ENCODE peak calls at places on chromosomes 12 and 14, in six cellular contexts. One of them, this sample, is unnamed.
A peak's percentile ranks its signal among the peaks of the same experiment; 100 is the strongest.

GRCh38 chr14:64137657-64138290 is 156.4 kb downstream of the ESR2 start:
- DNase-seq in epithelial cell of esophagus: no peak
- DNase-seq in CD8-positive, alpha-beta T cell: no peak
- DNase-seq in stomach: no peak
- DNase-seq in K562: no peak
- DNase-seq in PC-9: no peak
- DNase-seq in this sample: no peak

GRCh38 chr14:68546839-68547238 is 246.0 kb downstream of the ZFP36L1 start:
- DNase-seq in epithelial cell of esophagus: peak; percentile 98
- DNase-seq in CD8-positive, alpha-beta T cell: no peak
- DNase-seq in stomach: no peak
- DNase-seq in K562: no peak
- DNase-seq in PC-9: peak; percentile 56
- DNase-seq in this sample: peak; percentile 98

GRCh38 chr12:8078400-8078799 is 3.7 kb upstream of the NECAP1 start:
- DNase-seq in epithelial cell of esophagus: peak; percentile 54
- DNase-seq in CD8-positive, alpha-beta T cell: peak; percentile 84
- DNase-seq in stomach: no peak
- DNase-seq in K562: peak; percentile 23
- DNase-seq in PC-9: peak; percentile 39
- DNase-seq in this sample: peak; percentile 28

GRCh38 chr12:49341777-49342065 is 4.7 kb upstream of the C1QL4 start:
- DNase-seq in epithelial cell of esophagus: no peak
- DNase-seq in CD8-positive, alpha-beta T cell: no peak
- DNase-seq in stomach: no peak
- DNase-seq in K562: no peak
- DNase-seq in PC-9: no peak
- DNase-seq in this sample: no peak

GRCh38 chr12:19988457-19988856 is 379.9 kb upstream of the PDE3A start:
- DNase-seq in epithelial cell of esophagus: no peak
- DNase-seq in CD8-positive, alpha-beta T cell: no peak
- DNase-seq in stomach: no peak
- DNase-seq in K562: no peak
- DNase-seq in PC-9: no peak
- DNase-seq in this sample: no peak

GRCh38 chr14:105974902-105975301 is 448.5 kb downstream of the TMEM121 start:
- DNase-seq in epithelial cell of esophagus: no peak
- DNase-seq in CD8-positive, alpha-beta T cell: peak; percentile 83
- DNase-seq in stomach: no peak
- DNase-seq in K562: peak; percentile 48
- DNase-seq in PC-9: no peak
- DNase-seq in this sample: no peak

GRCh38 chr12:52070243-52070925 is 606 bp downstream of the ATG101 start:
- DNase-seq in epithelial cell of esophagus: peak; percentile 34
- DNase-seq in CD8-positive, alpha-beta T cell: no peak
- DNase-seq in stomach: no peak
- DNase-seq in K562: no peak
- DNase-seq in PC-9: no peak
- DNase-seq in this sample: no peak

GRCh38 chr12:28869197-28869596 is 279.9 kb upstream of the FAR2 start:
- DNase-seq in epithelial cell of esophagus: peak; percentile 57
- DNase-seq in CD8-positive, alpha-beta T cell: no peak
- DNase-seq in stomach: no peak
- DNase-seq in K562: no peak
- DNase-seq in PC-9: no peak
- DNase-seq in this sample: peak; percentile 35

GRCh38 chr12:116026768-116027550 is 250.5 kb downstream of the MED13L start:
- DNase-seq in epithelial cell of esophagus: no peak
- DNase-seq in CD8-positive, alpha-beta T cell: no peak
- DNase-seq in stomach: no peak
- DNase-seq in K562: no peak
- DNase-seq in PC-9: no peak
- DNase-seq in this sample: no peak

GRCh38 chr12:116265361-116266128 is 11.9 kb downstream of the MED13L start:
- DNase-seq in epithelial cell of esophagus: peak; percentile 29
- DNase-seq in CD8-positive, alpha-beta T cell: no peak
- DNase-seq in stomach: no peak
- DNase-seq in K562: no peak
- DNase-seq in PC-9: no peak
- DNase-seq in this sample: no peak

GRCh38 chr12:11771356-11771755 is 121.9 kb downstream of the ETV6 start:
- DNase-seq in epithelial cell of esophagus: no peak
- DNase-seq in CD8-positive, alpha-beta T cell: no peak
- DNase-seq in stomach: no peak
- DNase-seq in K562: no peak
- DNase-seq in PC-9: no peak
- DNase-seq in this sample: peak; percentile 27

DNA sequence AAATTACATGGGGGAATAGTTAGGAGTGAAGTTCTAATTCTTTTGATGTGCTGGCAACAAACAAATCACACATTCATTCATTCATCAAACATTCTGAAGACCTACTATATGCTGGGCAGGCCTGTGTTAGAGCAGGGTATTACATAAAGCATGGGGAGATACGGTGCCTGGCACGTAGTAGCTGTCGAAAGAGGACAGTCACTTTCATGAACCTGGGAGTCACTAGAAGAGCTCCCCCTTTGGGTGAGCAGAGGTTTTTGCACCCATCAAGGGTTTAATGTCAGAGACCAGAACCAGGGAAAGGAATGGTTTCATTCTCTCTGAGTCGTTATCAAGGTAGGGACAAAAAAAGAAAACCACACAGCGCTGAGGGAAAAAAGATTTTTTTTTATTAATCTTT is 10.0 kb downstream of the LHX5 start:
- DNase-seq in epithelial cell of esophagus: peak; percentile 45
- DNase-seq in CD8-positive, alpha-beta T cell: no peak
- DNase-seq in stomach: no peak
- DNase-seq in K562: peak; percentile 68
- DNase-seq in PC-9: no peak
- DNase-seq in this sample: peak; percentile 21
- TF ChIP-seq CTCF in epithelial cell of esophagus: peak; percentile 57
- TF ChIP-seq CTCF in CD8-positive, alpha-beta T cell: no peak
- TF ChIP-seq CTCF in stomach: no peak
- TF ChIP-seq CTCF in K562: peak; percentile 78
- TF ChIP-seq CTCF in PC-9: peak; percentile 54
- TF ChIP-seq CTCF in this sample: peak; percentile 49

DNA sequence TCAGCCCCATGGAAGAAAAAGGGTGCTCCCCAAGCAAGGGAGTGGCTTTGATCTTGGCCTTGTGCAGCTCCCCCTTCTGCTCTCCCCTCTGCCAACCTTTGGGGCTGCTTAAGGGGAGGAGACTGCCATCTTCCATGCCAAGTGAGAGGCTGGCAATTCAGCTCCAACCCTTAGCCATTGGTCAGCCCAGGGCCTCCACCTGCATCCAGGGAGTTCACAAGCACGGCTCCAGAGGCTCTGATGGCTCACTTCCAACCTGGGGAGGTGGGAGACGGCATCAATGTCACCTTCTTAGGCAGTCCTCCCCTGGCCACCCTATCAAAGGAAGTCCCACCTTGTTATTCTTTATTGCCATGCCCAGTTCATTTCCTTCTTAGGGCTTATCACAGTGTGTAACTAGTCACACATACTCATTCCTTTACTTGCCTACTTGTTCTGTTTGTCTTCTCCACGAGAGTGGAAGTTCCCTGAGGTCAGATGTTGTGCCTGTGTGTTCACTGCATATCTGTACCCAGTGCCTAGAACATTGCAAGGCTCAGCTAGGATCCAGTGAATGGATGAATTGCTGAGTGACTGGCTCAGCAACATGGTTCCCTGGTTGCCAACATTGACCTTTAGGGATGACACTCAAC is 5.0 kb downstream of the HDAC7 start:
- DNase-seq in epithelial cell of esophagus: no peak
- DNase-seq in CD8-positive, alpha-beta T cell: no peak
- DNase-seq in stomach: no peak
- DNase-seq in K562: no peak
- DNase-seq in PC-9: no peak
- DNase-seq in this sample: no peak
- H3K4me3 ChIP-seq in epithelial cell of esophagus: no peak overlapping the region
- H3K4me3 ChIP-seq in CD8-positive, alpha-beta T cell: no peak overlapping the region
- H3K4me3 ChIP-seq in stomach: no peak overlapping the region
- H3K4me3 ChIP-seq in K562: no peak overlapping the region
- H3K4me3 ChIP-seq in PC-9: no peak overlapping the region
- H3K4me3 ChIP-seq in this sample: no peak overlapping the region

DNA sequence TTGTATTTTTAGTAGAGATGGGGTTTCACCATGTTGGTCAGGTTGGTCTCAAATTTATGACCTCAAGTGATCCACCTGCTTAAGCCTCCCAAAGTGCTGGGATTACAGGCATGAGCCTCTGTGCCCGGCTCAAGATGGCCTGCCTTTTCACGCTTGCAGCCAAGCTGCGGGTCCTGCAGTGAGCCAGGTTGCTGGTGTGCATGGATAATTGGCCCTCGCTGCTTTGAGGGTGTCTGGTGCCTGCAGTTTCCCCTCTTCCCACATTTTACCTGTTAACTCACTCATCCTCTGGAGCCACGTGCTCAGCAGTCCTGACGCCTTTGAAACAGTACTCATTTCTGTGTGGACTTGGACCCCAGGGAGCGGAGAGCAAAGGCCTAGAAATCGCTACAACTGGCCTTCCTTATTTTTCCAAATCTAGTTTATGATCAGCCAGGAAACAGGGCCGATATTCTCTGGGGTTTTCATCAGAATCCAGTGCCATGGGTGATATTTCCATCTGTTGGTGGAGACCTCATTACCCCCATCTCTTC is 42.2 kb downstream of the TPCN1 start:
- DNase-seq in epithelial cell of esophagus: no peak
- DNase-seq in CD8-positive, alpha-beta T cell: no peak
- DNase-seq in stomach: no peak
- DNase-seq in K562: no peak
- DNase-seq in PC-9: no peak
- DNase-seq in this sample: no peak
- TF ChIP-seq CTCF in epithelial cell of esophagus: no peak
- TF ChIP-seq CTCF in CD8-positive, alpha-beta T cell: no peak
- TF ChIP-seq CTCF in stomach: no peak
- TF ChIP-seq CTCF in K562: no peak
- TF ChIP-seq CTCF in PC-9: no peak
- TF ChIP-seq CTCF in this sample: no peak

GRCh38 chr14:101630056-101630960 is 69.0 kb downstream of the DIO3 start:
- DNase-seq in epithelial cell of esophagus: no peak
- DNase-seq in CD8-positive, alpha-beta T cell: no peak
- DNase-seq in stomach: no peak
- DNase-seq in K562: no peak
- DNase-seq in PC-9: no peak
- DNase-seq in this sample: no peak

GRCh38 chr14:101627913-101628257 is 66.6 kb downstream of the DIO3 start:
- DNase-seq in epithelial cell of esophagus: no peak
- DNase-seq in CD8-positive, alpha-beta T cell: no peak
- DNase-seq in stomach: peak; percentile 25
- DNase-seq in K562: no peak
- DNase-seq in PC-9: no peak
- DNase-seq in this sample: no peak

GRCh38 chr14:101628975-101629374 is 67.7 kb downstream of the DIO3 start:
- DNase-seq in epithelial cell of esophagus: no peak
- DNase-seq in CD8-positive, alpha-beta T cell: no peak
- DNase-seq in stomach: no peak
- DNase-seq in K562: no peak
- DNase-seq in PC-9: no peak
- DNase-seq in this sample: no peak

GRCh38 chr14:101626331-101626730 is 65.0 kb downstream of the DIO3 start:
- DNase-seq in epithelial cell of esophagus: no peak
- DNase-seq in CD8-positive, alpha-beta T cell: no peak
- DNase-seq in stomach: no peak
- DNase-seq in K562: no peak
- DNase-seq in PC-9: no peak
- DNase-seq in this sample: no peak

GRCh38 chr14:101628471-101628966 is 67.2 kb downstream of the DIO3 start:
- DNase-seq in epithelial cell of esophagus: peak; percentile 56
- DNase-seq in CD8-positive, alpha-beta T cell: peak; percentile 74
- DNase-seq in stomach: peak; percentile 72
- DNase-seq in K562: peak; percentile 84
- DNase-seq in PC-9: peak; percentile 92
- DNase-seq in this sample: peak; percentile 26
- H3K4me3 ChIP-seq in epithelial cell of esophagus: peak overlapping the region; percentile 16
- H3K4me3 ChIP-seq in CD8-positive, alpha-beta T cell: no peak overlapping the region
- H3K4me3 ChIP-seq in stomach: peak overlapping the region; percentile 27
- H3K4me3 ChIP-seq in K562: no peak overlapping the region
- H3K4me3 ChIP-seq in PC-9: no peak overlapping the region
- H3K4me3 ChIP-seq in this sample: no peak overlapping the region